ENCODE peak calls at places on chromosomes 5 and 9, in four cellular contexts. Y, N, T and O are unnamed samples.

GRCh38 chr9:135515083-135515511 is 6.1 kb upstream of the LCN1 start:
- DNase-seq in Y (no peak), T (no peak), N (no peak), O (no peak)

GRCh38 chr9:83932001-83932400 is 10.8 kb upstream of the KIF27 start:
- DNase-seq in Y (no peak), T (no peak), N (no peak), O (no peak)

GRCh38 chr5:159175547-159175946 is 33.8 kb downstream of the RNF145 start:
- DNase-seq in Y (no peak), N (no peak), T (no peak), O (no peak)

GRCh38 chr5:146778795-146779579 is 99.6 kb downstream of the PPP2R2B start:
- DNase-seq in T (no peak), N (no peak), Y (no peak), O (no peak)

GRCh38 chr9:37602817-37603216 is 10.4 kb upstream of the TOMM5 start:
- DNase-seq in N (no peak), Y (no peak), T (no peak), O (no peak)

GRCh38 chr9:81035171-81035570 is 654.2 kb downstream of the TLE1 start:
- DNase-seq in Y (no peak), N (no peak), T (peak), O (no peak)

GRCh38 chr9:135530146-135530545 is 8.9 kb downstream of the LCN1 start:
- DNase-seq in Y (no peak), N (no peak), T (no peak), O (no peak)

GRCh38 chr5:93099902-93100347 is 481.1 kb downstream of the NR2F1-AS1 start:
- DNase-seq in Y (no peak), T (no peak), N (no peak), O (no peak)

GRCh38 chr5:30041831-30042385 is 1151.6 kb upstream of the CDH6 start:
- DNase-seq in T (no peak), N (no peak), Y (no peak), O (no peak)

GRCh38 chr5:54860321-54860720 is 125.1 kb downstream of the ESM1 start:
- DNase-seq in T (no peak), Y (no peak), N (no peak), O (no peak)

GRCh38 chr9:75628952-75629351 is 261.5 kb upstream of the PCSK5 start:
- DNase-seq in N (no peak), T (no peak), Y (no peak), O (no peak)

GRCh38 chr9:5449521-5450359 is 602 bp upstream of the CD274 start:
- DNase-seq in Y (no peak), N (no peak), T (peak), O (no peak)

GRCh38 chr9:684055-684949 is 157.2 kb upstream of the DMRT1 start:
- DNase-seq in Y (no peak), N (no peak), T (peak), O (no peak)

GRCh38 chr5:78509145-78509865 is 139.3 kb downstream of the LHFPL2 start:
- DNase-seq in T (no peak), Y (no peak), N (peak), O (no peak)

GRCh38 chr9:110213413-110214044 is 5.6 kb upstream of the C9orf152 start:
- DNase-seq in T (no peak), Y (no peak), N (no peak), O (no peak)

GRCh38 chr5:43019615-43020293 is 20.4 kb downstream of the ANXA2R start:
- DNase-seq in N (peak), T (no peak), Y (peak), O (peak)

GRCh38 chr5:118551031-118551430 is 437.3 kb downstream of the DTWD2 start:
- DNase-seq in Y (no peak), T (peak), N (no peak), O (no peak)

GRCh38 chr5:87746891-87747366 is 334.2 kb upstream of the CCNH start:
- DNase-seq in T (peak), Y (no peak), N (no peak), O (no peak)

GRCh38 chr5:157446077-157446930 is 13.7 kb upstream of the NIPAL4 start:
- DNase-seq in Y (no peak), T (no peak), N (no peak), O (no peak)

GRCh38 chr9:95980262-95981125 is 105.0 kb downstream of the ERCC6L2 start:
- DNase-seq in N (no peak), T (no peak), Y (no peak), O (no peak)

GRCh38 chr9:7333714-7334113 is 465.9 kb downstream of the DMAC1 start:
- DNase-seq in N (no peak), Y (no peak), T (no peak), O (no peak)

GRCh38 chr5:181060231-181060590 is 20.1 kb downstream of the BTNL9 start:
- DNase-seq in Y (no peak), N (no peak), T (no peak), O (no peak)